ENCODE peak calls at places on chromosomes 12 and 14, in five cellular contexts. M is naive thymus-derived CD8-positive, alpha-beta T cell; U is left kidney; T is suprapubic skin; D is thyroid gland. Y is an unnamed sample.
A peak's percentile ranks its signal among the peaks of the same experiment; 100 is the strongest.

GRCh38 chr14:85087201-85087600 is 442.7 kb upstream of the FLRT2 start:
- DNase-seq in D (no peak), T (no peak), M (no peak), U (no peak), Y (no peak)

GRCh38 chr12:121494093-121494787 is 86.6 kb downstream of the KDM2B start:
- DNase-seq in T (no peak), M (peak; percentile 26), D (peak; percentile 46), U (peak; percentile 65), Y (no peak)

GRCh38 chr12:15782667-15783066 is 6.5 kb downstream of the EPS8 start:
- DNase-seq in T (no peak), D (no peak), U (no peak), M (no peak), Y (no peak)

GRCh38 chr12:120367252-120367923 is 1.6 kb downstream of the MSI1 start:
- DNase-seq in M (no peak), D (no peak), T (no peak), U (peak; percentile 82), Y (no peak)

GRCh38 chr12:5865397-5865796 is 79.7 kb downstream of the ANO2 start:
- DNase-seq in M (no peak), T (no peak), D (no peak), U (no peak), Y (no peak)

GRCh38 chr14:101230161-101230850 is 326.8 kb upstream of the RTL1 start:
- DNase-seq in U (no peak), D (no peak), T (no peak), M (no peak), Y (peak; percentile 73)

GRCh38 chr14:65790185-65790815 is 377.8 kb downstream of the FUT8 start:
- DNase-seq in M (no peak), U (no peak), D (no peak), T (no peak), Y (no peak)

GRCh38 chr12:60278209-60278608 is 682.4 kb downstream of the SLC16A7 start:
- DNase-seq in T (no peak), U (no peak), M (no peak), D (no peak), Y (no peak)

GRCh38 chr12:75480469-75480949 is at the start of gene GLIPR1:
- DNase-seq in U (peak; percentile 58), T (peak; percentile 83), D (peak; percentile 87), M (peak; percentile 49), Y (peak; percentile 80)

GRCh38 chr14:103136388-103137271 is 13.4 kb downstream of the TNFAIP2 start:
- DNase-seq in D (no peak), T (no peak), U (no peak), M (no peak), Y (no peak)

GRCh38 chr14:59771577-59771976 is 99.0 kb downstream of the RTN1 start:
- DNase-seq in T (no peak), M (no peak), D (no peak), U (no peak), Y (no peak)

GRCh38 chr14:92900660-92901059 is 22.3 kb upstream of the CHGA start:
- DNase-seq in D (no peak), U (no peak), T (no peak), M (no peak), Y (no peak)